ENCODE peak calls at places on chromosomes 3 and 15, in ten cellular contexts. D, Q, Y, P, J, L, C, R, B and G are unnamed samples.

GRCh38 chr3:155853214-155854146 is 747 bp downstream of the SLC33A1 start:
- DNase-seq in D (peak), Q (peak), Y (peak), P (peak), J (no peak), L (no peak), C (no peak), R (peak), B (no peak), G (peak)

GRCh38 chr3:138463724-138464489 is 29.5 kb downstream of the ESYT3 start:
- DNase-seq in D (no peak), Q (no peak), Y (no peak), P (no peak), J (no peak), L (no peak), C (no peak), R (no peak), B (no peak), G (no peak)

GRCh38 chr15:60316961-60317360 is 80.8 kb downstream of the ANXA2 start:
- DNase-seq in D (no peak), Q (no peak), Y (no peak), P (no peak), J (no peak), L (no peak), C (no peak), R (no peak), B (no peak), G (no peak)

GRCh38 chr3:155548194-155548593 is 196.7 kb downstream of the PLCH1 start:
- DNase-seq in D (no peak), Q (no peak), Y (peak), P (no peak), J (no peak), L (no peak), C (no peak), R (no peak), B (no peak), G (no peak)

GRCh38 chr3:149604125-149604851 is 53.5 kb downstream of the WWTR1 start:
- DNase-seq in D (no peak), Q (no peak), Y (no peak), P (no peak), J (no peak), L (no peak), C (no peak), R (no peak), B (no peak), G (peak)

GRCh38 chr15:44501768-44502366 is 35.1 kb upstream of the EIF3J start:
- DNase-seq in D (no peak), Q (no peak), Y (peak), P (peak), J (peak), L (peak), C (no peak), R (peak), B (no peak), G (no peak)

GRCh38 chr3:131163-131889 is 65.2 kb upstream of the CHL1 start:
- DNase-seq in D (no peak), Q (no peak), Y (no peak), P (no peak), J (no peak), L (no peak), C (no peak), R (no peak), B (no peak), G (no peak)

GRCh38 chr3:159252772-159253384 is 451.0 kb downstream of the MFSD1 start:
- DNase-seq in D (no peak), Q (no peak), Y (peak), P (peak), J (peak), L (peak), C (no peak), R (peak), B (no peak), G (no peak)

GRCh38 chr15:70259030-70259424 is 161.3 kb upstream of the TLE3 start:
- DNase-seq in D (peak), Q (no peak), Y (no peak), P (peak), J (no peak), L (no peak), C (peak), R (peak), B (peak), G (peak)

GRCh38 chr3:175378348-175378747 is 519.2 kb downstream of the NAALADL2 start:
- DNase-seq in D (no peak), Q (no peak), Y (no peak), P (no peak), J (no peak), L (no peak), C (no peak), R (peak), B (no peak), G (no peak)

GRCh38 chr3:150324825-150325224 is 83.3 kb upstream of the TSC22D2 start:
- DNase-seq in D (no peak), Q (no peak), Y (no peak), P (no peak), J (no peak), L (no peak), C (no peak), R (no peak), B (no peak), G (no peak)

GRCh38 chr15:21261965-21262850 is 178.1 kb downstream of the POTEB3 start:
- DNase-seq in D (no peak), Q (peak), Y (peak), P (no peak), J (no peak), L (no peak), C (no peak), R (no peak), B (peak), G (no peak)

GRCh38 chr15:99452728-99453643 is 112.8 kb upstream of the MEF2A start:
- DNase-seq in D (peak), Q (no peak), Y (no peak), P (peak), J (no peak), L (peak), C (peak), R (peak), B (peak), G (no peak)

GRCh38 chr3:157088506-157089454 is 71.2 kb downstream of the CCNL1 start:
- DNase-seq in D (peak), Q (peak), Y (peak), P (peak), J (peak), L (peak), C (peak), R (peak), B (peak), G (peak)

GRCh38 chr15:41806291-41807181 is 21.4 kb upstream of the JMJD7 start:
- DNase-seq in D (no peak), Q (no peak), Y (peak), P (no peak), J (peak), L (no peak), C (no peak), R (no peak), B (no peak), G (no peak)

GRCh38 chr3:178849220-178849910 is 222.2 kb downstream of the ZMAT3 start:
- DNase-seq in D (no peak), Q (no peak), Y (no peak), P (no peak), J (no peak), L (peak), C (no peak), R (no peak), B (no peak), G (no peak)

GRCh38 chr3:20055020-20055775 is 15.0 kb downstream of the KAT2B start:
- DNase-seq in D (no peak), Q (no peak), Y (no peak), P (no peak), J (no peak), L (no peak), C (no peak), R (peak), B (no peak), G (no peak)

GRCh38 chr15:70380484-70380883 is 282.8 kb upstream of the TLE3 start:
- DNase-seq in D (no peak), Q (no peak), Y (no peak), P (no peak), J (no peak), L (no peak), C (no peak), R (no peak), B (no peak), G (no peak)

GRCh38 chr3:101689291-101689690 is 2.8 kb upstream of the RPL24 start:
- DNase-seq in D (no peak), Q (no peak), Y (no peak), P (peak), J (no peak), L (no peak), C (no peak), R (no peak), B (no peak), G (no peak)

GRCh38 chr3:4335840-4336579 is 32.8 kb downstream of the SETMAR start:
- DNase-seq in D (no peak), Q (no peak), Y (no peak), P (no peak), J (no peak), L (no peak), C (no peak), R (no peak), B (no peak), G (no peak)

GRCh38 chr3:69339766-69340165 is 46.1 kb downstream of the FRMD4B start:
- DNase-seq in D (no peak), Q (no peak), Y (no peak), P (no peak), J (no peak), L (no peak), C (peak), R (no peak), B (no peak), G (no peak)

GRCh38 chr3:52218953-52219650 is 6.3 kb downstream of the TLR9 start:
- DNase-seq in D (no peak), Q (no peak), Y (peak), P (peak), J (no peak), L (no peak), C (no peak), R (no peak), B (no peak), G (no peak)

GRCh38 chr15:66269326-66270090 is 16.0 kb upstream of the MEGF11 start:
- DNase-seq in D (peak), Q (no peak), Y (peak), P (peak), J (peak), L (no peak), C (no peak), R (no peak), B (no peak), G (no peak)

GRCh38 chr15:98580577-98580976 is 67.8 kb upstream of the IGF1R start:
- DNase-seq in D (no peak), Q (no peak), Y (no peak), P (peak), J (no peak), L (no peak), C (no peak), R (no peak), B (no peak), G (peak)

GRCh38 chr3:40875581-40875980 is 323.7 kb upstream of the CTNNB1 start:
- DNase-seq in D (no peak), Q (no peak), Y (no peak), P (no peak), J (no peak), L (no peak), C (no peak), R (no peak), B (no peak), G (no peak)

GRCh38 chr3:11168406-11168805 is 14.1 kb downstream of the HRH1 start:
- DNase-seq in D (no peak), Q (no peak), Y (no peak), P (no peak), J (no peak), L (no peak), C (no peak), R (no peak), B (peak), G (no peak)

GRCh38 chr15:64423970-64424369 is 36.3 kb downstream of the TRIP4 start:
- DNase-seq in D (no peak), Q (no peak), Y (no peak), P (no peak), J (no peak), L (no peak), C (no peak), R (peak), B (no peak), G (no peak)

GRCh38 chr15:64991536-64992135 is 1.9 kb upstream of the SPG21 start:
- DNase-seq in D (no peak), Q (no peak), Y (no peak), P (no peak), J (no peak), L (no peak), C (no peak), R (no peak), B (no peak), G (peak)

GRCh38 chr15:100234158-100235029 is 107.4 kb downstream of the ADAMTS17 start:
- DNase-seq in D (peak), Q (no peak), Y (no peak), P (peak), J (no peak), L (peak), C (no peak), R (no peak), B (peak), G (peak)

GRCh38 chr3:42507751-42508335 is 5.4 kb downstream of the VIPR1 start:
- DNase-seq in D (peak), Q (no peak), Y (no peak), P (no peak), J (no peak), L (no peak), C (no peak), R (no peak), B (peak), G (peak)

GRCh38 chr3:41997702-41998551 is 36.0 kb upstream of the ULK4 start:
- DNase-seq in D (no peak), Q (no peak), Y (no peak), P (peak), J (no peak), L (no peak), C (no peak), R (peak), B (no peak), G (no peak)

GRCh38 chr3:196788509-196788908 is 48.9 kb downstream of the PAK2 start:
- DNase-seq in D (no peak), Q (no peak), Y (no peak), P (no peak), J (no peak), L (no peak), C (no peak), R (no peak), B (no peak), G (no peak)

GRCh38 chr3:80526153-80526552 is 758.4 kb upstream of the ROBO1 start:
- DNase-seq in D (no peak), Q (no peak), Y (peak), P (no peak), J (no peak), L (no peak), C (no peak), R (no peak), B (no peak), G (no peak)
- TF ChIP-seq CTCF in D (no peak), Q (peak), Y (peak), P (no peak), J (no peak), L (peak), C (no peak), R (no peak), B (no peak), G (no peak)

DNA sequence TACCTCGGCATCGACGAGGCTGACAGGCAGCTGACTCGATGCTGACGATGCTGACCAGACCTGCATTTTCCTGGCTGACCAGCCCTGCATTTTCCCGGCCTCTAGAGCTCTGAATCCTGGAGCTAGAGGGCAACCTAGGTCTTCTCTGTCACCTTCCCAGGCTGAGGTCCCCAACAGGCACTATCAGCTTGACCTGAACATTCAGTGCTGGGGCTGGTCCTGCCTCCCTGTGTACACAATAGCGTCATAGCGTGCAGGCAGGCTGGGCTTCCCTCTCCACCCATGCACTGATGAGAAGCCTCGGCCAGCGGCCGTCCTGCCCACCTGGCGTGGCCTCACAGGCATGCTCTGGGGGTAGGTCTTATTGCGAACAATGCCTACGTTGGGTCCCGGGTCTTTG is 62.3 kb upstream of the SNRPA1 start:
- DNase-seq in D (no peak), Q (no peak), Y (peak), P (no peak), J (no peak), L (no peak), C (no peak), R (no peak), B (no peak), G (no peak)
- TF ChIP-seq CTCF in D (no peak), Q (no peak), Y (no peak), P (no peak), J (no peak), L (no peak), C (no peak), R (no peak), B (no peak), G (no peak)

DNA sequence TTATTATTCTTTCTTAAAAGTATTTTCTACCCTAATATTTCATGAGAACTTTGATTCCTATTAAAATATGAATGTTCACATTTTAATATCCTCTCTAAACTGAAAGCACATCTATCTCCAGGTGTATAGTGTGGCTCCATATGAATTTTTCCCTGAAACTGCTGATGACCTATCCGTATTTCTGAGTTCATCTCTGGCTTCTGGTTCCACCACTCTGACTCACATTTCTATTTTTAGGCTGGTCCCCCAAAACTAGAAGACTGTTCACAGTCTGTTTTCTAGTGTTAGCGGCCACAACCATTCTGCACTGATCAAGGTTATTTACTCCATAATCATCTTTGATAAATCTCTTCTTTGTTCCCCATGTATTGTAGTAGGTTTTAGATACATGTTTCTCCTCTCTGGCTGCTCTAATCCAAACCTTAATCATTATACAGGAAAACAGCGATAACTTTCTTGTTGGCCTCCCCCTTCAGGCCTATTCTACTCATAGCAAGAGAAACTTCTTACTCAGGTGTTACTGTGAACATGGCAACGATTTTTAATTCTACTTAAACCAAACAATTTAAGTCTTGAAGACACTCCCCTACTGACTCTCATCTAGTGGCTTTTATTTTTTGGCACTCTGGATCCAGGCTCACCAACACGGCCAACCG is 12.8 kb downstream of the ADPGK start:
- DNase-seq in D (no peak), Q (no peak), Y (no peak), P (no peak), J (no peak), L (no peak), C (no peak), R (peak), B (no peak), G (no peak)
- TF ChIP-seq CTCF in D (no peak), Q (peak), Y (peak), P (peak), J (no peak), L (peak), C (no peak), R (peak), B (no peak), G (no peak)

DNA sequence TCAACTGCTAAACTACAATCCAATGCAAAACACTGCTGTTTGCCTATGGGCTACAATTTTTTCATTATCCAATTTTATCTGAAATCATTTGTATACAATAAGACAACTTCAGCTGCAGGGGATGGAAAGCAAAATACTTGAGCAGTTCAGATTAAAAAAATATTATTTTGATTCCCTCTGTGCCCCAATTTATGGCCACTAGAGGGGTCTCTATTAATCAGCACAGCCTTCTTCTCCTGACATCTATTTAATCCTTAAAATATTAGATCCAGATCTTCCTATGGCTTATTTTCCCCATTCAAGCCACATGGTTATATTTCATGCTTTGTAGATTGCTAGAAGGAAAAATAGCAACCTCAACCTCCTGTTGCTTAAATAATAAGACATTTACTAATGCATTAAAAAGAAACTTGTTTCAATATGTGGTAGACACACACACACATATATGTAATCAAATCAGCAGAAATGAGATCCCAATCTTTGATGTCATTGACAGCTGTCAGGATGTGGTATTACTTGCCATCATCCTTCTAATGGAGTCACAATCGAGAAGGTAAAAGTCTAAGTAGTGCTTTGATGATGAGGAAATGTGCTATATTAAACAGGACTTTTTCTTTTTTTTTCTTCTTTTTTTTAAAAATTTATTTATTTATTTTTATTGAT is 104.2 kb downstream of the P2RY1 start:
- DNase-seq in D (no peak), Q (no peak), Y (no peak), P (no peak), J (no peak), L (no peak), C (no peak), R (no peak), B (no peak), G (no peak)
- TF ChIP-seq CTCF in D (no peak), Q (no peak), Y (peak), P (no peak), J (peak), L (no peak), C (no peak), R (no peak), B (no peak), G (no peak)

DNA sequence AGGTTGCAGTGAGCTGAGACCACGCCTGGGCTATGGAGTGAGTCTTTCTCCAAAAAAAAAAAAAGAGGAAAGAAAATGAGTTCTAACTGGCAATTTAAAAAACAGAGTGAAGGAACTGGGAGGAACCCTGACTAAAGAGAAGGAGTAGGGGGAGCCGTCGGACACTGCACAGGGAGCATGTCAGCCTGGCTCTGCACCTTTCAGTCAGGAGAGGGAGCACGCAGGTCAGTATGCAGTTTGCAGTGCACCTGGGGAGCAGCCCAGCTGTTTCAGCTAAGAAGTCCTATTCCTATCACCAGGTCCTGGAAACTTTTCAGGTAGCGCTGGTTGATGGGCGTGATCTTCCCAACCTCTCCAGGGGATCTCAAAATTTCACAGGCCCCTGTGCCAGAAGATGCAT is 14.9 kb upstream of the ZXDC start:
- DNase-seq in D (no peak), Q (no peak), Y (no peak), P (no peak), J (no peak), L (no peak), C (no peak), R (no peak), B (no peak), G (no peak)
- TF ChIP-seq CTCF in D (no peak), Q (peak), Y (peak), P (no peak), J (no peak), L (no peak), C (no peak), R (no peak), B (no peak), G (no peak)

DNA sequence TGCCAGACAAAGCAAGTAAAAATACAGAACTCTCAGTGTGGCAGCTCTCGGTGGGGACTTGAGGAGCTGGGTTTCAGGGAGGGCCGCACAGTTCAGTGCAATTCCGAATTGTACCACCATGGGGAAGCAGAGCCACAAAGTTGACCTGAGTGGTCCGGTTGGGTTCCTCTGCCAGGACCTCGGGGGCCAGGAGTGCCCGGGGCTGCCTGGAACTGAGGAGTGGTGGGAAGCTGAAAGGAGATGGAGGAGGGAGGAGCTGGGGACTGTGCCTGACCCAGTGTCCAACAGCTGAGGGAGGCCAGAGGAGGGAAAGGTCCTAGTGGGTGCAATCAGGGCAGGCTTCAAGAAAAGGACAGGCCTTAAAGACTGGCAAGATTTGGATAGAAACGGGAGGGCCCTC is 32.2 kb upstream of the TRH start:
- DNase-seq in D (peak), Q (peak), Y (peak), P (peak), J (peak), L (peak), C (peak), R (peak), B (peak), G (peak)
- TF ChIP-seq CTCF in D (peak), Q (peak), Y (peak), P (peak), J (peak), L (peak), C (peak), R (peak), B (peak), G (peak)

GRCh38 chr3:65245133-65246076 is 557.6 kb upstream of the ADAMTS9 start:
- DNase-seq in D (no peak), Q (no peak), Y (no peak), P (peak), J (no peak), L (peak), C (no peak), R (no peak), B (no peak), G (no peak)
- TF ChIP-seq CTCF in D (peak), Q (no peak), Y (peak), P (peak), J (peak), L (peak), C (no peak), R (no peak), B (peak), G (no peak)